ENCODE peak calls at places on chromosome 13, in four cellular contexts. P, W, T and G are unnamed samples.

GRCh38 chr13:45178349-45179142 is 22.3 kb downstream of the KCTD4 start:
- DNase-seq in P (peak), W (no peak), T (no peak), G (no peak)

GRCh38 chr13:45269204-45269603 is 68.4 kb upstream of the KCTD4 start:
- DNase-seq in P (peak), W (no peak), T (no peak), G (no peak)

GRCh38 chr13:71515639-71516038 is 351.4 kb downstream of the DACH1 start:
- DNase-seq in P (no peak), W (no peak), T (no peak), G (no peak)

GRCh38 chr13:81171065-81171647 is 830.2 kb upstream of the SPRY2 start:
- DNase-seq in P (no peak), W (no peak), T (no peak), G (no peak)

GRCh38 chr13:57633950-57634828 is 2.6 kb downstream of the PCDH17 start:
- DNase-seq in P (no peak), W (no peak), T (peak), G (no peak)

GRCh38 chr13:73303858-73304257 is 245.1 kb downstream of the KLF5 start:
- DNase-seq in P (peak), W (no peak), T (no peak), G (no peak)

GRCh38 chr13:76937416-76937815 is 10.9 kb upstream of the ACOD1 start:
- DNase-seq in P (peak), W (no peak), T (no peak), G (no peak)

GRCh38 chr13:26956532-26957142 is 196.1 kb upstream of the GPR12 start:
- DNase-seq in P (no peak), W (no peak), T (no peak), G (peak)

GRCh38 chr13:57865600-57866294 is 234.2 kb downstream of the PCDH17 start:
- DNase-seq in P (no peak), W (no peak), T (no peak), G (no peak)

GRCh38 chr13:85019121-85019520 is 780.1 kb downstream of the SLITRK6 start:
- DNase-seq in P (no peak), W (no peak), T (no peak), G (no peak)

GRCh38 chr13:31773538-31773937 is 34.2 kb downstream of the RXFP2 start:
- DNase-seq in P (peak), W (no peak), T (no peak), G (no peak)

GRCh38 chr13:47672245-47672975 is 328.7 kb downstream of the SUCLA2 start:
- DNase-seq in P (no peak), W (no peak), T (no peak), G (no peak)

GRCh38 chr13:31437975-31438374 is 238.2 kb downstream of the B3GLCT start:
- DNase-seq in P (no peak), W (no peak), T (no peak), G (no peak)

GRCh38 chr13:45356966-45357689 is 16.1 kb upstream of the TPT1 start:
- DNase-seq in P (no peak), W (no peak), T (no peak), G (no peak)

GRCh38 chr13:75395056-75395455 is 86.9 kb downstream of the TBC1D4 start:
- DNase-seq in P (no peak), W (no peak), T (no peak), G (no peak)

GRCh38 chr13:44312898-44313551 is 60.6 kb upstream of the SERP2 start:
- DNase-seq in P (peak), W (no peak), T (no peak), G (no peak)

GRCh38 chr13:106401081-106401480 is 134.4 kb downstream of the EFNB2 start:
- DNase-seq in P (no peak), W (no peak), T (no peak), G (no peak)

GRCh38 chr13:68696907-68697306 is 1410.7 kb upstream of the ATXN8OS start:
- DNase-seq in P (no peak), W (no peak), T (no peak), G (no peak)

GRCh38 chr13:33281951-33282595 is 3.5 kb downstream of the STARD13 start:
- DNase-seq in P (peak), W (no peak), T (no peak), G (no peak)

GRCh38 chr13:90622547-90622946 is 724.9 kb upstream of the MIR17HG start:
- DNase-seq in P (no peak), W (no peak), T (no peak), G (no peak)

GRCh38 chr13:97067342-97067895 is 73.1 kb upstream of the OXGR1 start:
- DNase-seq in P (no peak), W (no peak), T (no peak), G (no peak)

GRCh38 chr13:52029569-52029968 is 5.1 kb downstream of the UTP14C start:
- DNase-seq in P (no peak), W (no peak), T (no peak), G (no peak)

GRCh38 chr13:25727776-25728175 is 324.0 kb downstream of the SHISA2 start:
- DNase-seq in P (no peak), W (no peak), T (no peak), G (no peak)

GRCh38 chr13:77832339-77833100 is 86.1 kb downstream of the EDNRB start:
- DNase-seq in P (peak), W (no peak), T (no peak), G (no peak)

GRCh38 chr13:27921421-27921960 is 1.7 kb downstream of the PDX1 start:
- DNase-seq in P (no peak), W (no peak), T (no peak), G (no peak)

GRCh38 chr13:112722433-112723250 is 32.8 kb downstream of the ATP11A start:
- DNase-seq in P (peak), W (no peak), T (peak), G (peak)

GRCh38 chr13:26050568-26051230 is 1.1 kb downstream of the SHISA2 start:
- DNase-seq in P (no peak), W (no peak), T (no peak), G (no peak)

GRCh38 chr13:88908896-88909535 is 1237.8 kb downstream of the SLITRK5 start:
- DNase-seq in P (no peak), W (no peak), T (no peak), G (no peak)

GRCh38 chr13:79457948-79458347 is 23.0 kb upstream of the NDFIP2 start:
- DNase-seq in P (peak), W (no peak), T (no peak), G (no peak)

GRCh38 chr13:43368003-43368402 is 344.6 kb downstream of the DNAJC15 start:
- DNase-seq in P (peak), W (no peak), T (no peak), G (no peak)

GRCh38 chr13:93900735-93901134 is 578.7 kb downstream of the DCT start:
- DNase-seq in P (peak), W (no peak), T (no peak), G (no peak)

GRCh38 chr13:46386426-46386995 is 541 bp downstream of the RUBCNL start:
- DNase-seq in P (no peak), W (no peak), T (peak), G (no peak)

GRCh38 chr13:46388846-46389245 is 1.8 kb upstream of the RUBCNL start:
- DNase-seq in P (no peak), W (no peak), T (no peak), G (no peak)

GRCh38 chr13:46385946-46386345 is 1.1 kb downstream of the RUBCNL start:
- DNase-seq in P (no peak), W (no peak), T (no peak), G (no peak)

GRCh38 chr13:46388308-46388707 is 1.3 kb upstream of the RUBCNL start:
- DNase-seq in P (no peak), W (no peak), T (no peak), G (no peak)

GRCh38 chr13:46386996-46387851 is at the start of gene RUBCNL:
- DNase-seq in P (no peak), W (no peak), T (peak), G (peak)
- TF ChIP-seq POLR2A in P (no peak), W (no peak), T (no peak), G (no peak)

GRCh38 chr13:98828614-98829013 is 76.1 kb upstream of the SLC15A1 start:
- DNase-seq in P (no peak), W (no peak), T (no peak), G (no peak)
- TF ChIP-seq POLR2A in P (no peak), W (no peak), T (no peak), G (no peak)

GRCh38 chr13:50905256-50905655 is 4.3 kb upstream of the RNASEH2B start:
- DNase-seq in P (no peak), W (no peak), T (no peak), G (no peak)

GRCh38 chr13:50908371-50908770 is 1.2 kb upstream of the RNASEH2B start:
- DNase-seq in P (no peak), W (no peak), T (no peak), G (no peak)

GRCh38 chr13:50910483-50910805 is 853 bp downstream of the RNASEH2B start:
- DNase-seq in P (peak), W (peak), T (no peak), G (peak)

GRCh38 chr13:50909605-50910482 is at the start of gene RNASEH2B:
- DNase-seq in P (peak), W (peak), T (peak), G (peak)

GRCh38 chr13:50907781-50908180 is 1.8 kb upstream of the RNASEH2B start:
- DNase-seq in P (no peak), W (no peak), T (no peak), G (no peak)
- TF ChIP-seq POLR2A in P (no peak), W (no peak), T (no peak), G (no peak)

GRCh38 chr13:41465965-41466364 is 8.6 kb downstream of the RGCC start:
- DNase-seq in P (no peak), W (no peak), T (no peak), G (no peak)

GRCh38 chr13:41462427-41462826 is 5.1 kb downstream of the RGCC start:
- DNase-seq in P (no peak), W (no peak), T (no peak), G (no peak)

GRCh38 chr13:41461527-41462124 is 4.3 kb downstream of the RGCC start:
- DNase-seq in P (no peak), W (no peak), T (no peak), G (no peak)

GRCh38 chr13:41465215-41465907 is 8.0 kb downstream of the RGCC start:
- DNase-seq in P (peak), W (no peak), T (peak), G (peak)

DNA sequence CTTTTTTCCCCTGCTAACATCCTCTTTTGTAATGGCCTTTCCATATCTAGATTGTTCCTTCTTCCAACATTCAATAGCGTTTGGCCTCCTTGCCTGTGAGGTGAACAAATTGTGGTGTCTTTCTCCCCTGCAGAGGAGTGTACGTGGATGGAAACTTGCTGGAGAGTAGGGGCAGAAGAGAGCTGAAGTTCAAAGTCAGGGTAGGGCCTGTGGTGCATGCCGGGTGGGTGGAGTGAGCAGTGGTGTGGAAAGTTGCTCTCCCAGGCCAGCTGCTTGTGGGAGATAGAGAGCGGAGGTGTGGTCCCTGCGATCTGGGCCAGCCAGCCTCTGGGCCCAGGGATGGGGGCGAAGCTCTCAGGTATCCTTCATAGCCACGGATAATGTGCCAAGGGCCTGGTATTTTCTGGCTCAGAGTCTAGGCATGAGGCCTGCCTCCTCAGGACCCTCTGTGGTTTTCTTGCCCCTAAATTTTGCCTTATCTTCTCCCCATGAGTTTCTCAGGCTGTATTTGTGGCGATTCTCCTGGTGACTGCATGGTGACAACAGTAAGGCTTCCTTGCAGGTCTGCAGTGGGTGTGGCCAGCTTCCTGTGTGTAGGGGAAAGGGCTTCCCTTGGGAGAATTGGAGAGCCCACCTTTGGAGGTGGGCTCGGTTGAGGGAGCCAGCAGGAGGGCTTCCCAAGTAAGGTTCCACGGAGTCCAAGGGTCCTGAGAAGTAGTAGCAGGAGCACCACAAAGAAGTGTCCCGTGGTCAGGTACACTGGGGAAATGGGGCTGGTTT is 6.7 kb downstream of the RGCC start:
- DNase-seq in P (no peak), W (no peak), T (peak), G (no peak)
- TF ChIP-seq POLR2A in P (no peak), W (no peak), T (no peak), G (no peak)

DNA sequence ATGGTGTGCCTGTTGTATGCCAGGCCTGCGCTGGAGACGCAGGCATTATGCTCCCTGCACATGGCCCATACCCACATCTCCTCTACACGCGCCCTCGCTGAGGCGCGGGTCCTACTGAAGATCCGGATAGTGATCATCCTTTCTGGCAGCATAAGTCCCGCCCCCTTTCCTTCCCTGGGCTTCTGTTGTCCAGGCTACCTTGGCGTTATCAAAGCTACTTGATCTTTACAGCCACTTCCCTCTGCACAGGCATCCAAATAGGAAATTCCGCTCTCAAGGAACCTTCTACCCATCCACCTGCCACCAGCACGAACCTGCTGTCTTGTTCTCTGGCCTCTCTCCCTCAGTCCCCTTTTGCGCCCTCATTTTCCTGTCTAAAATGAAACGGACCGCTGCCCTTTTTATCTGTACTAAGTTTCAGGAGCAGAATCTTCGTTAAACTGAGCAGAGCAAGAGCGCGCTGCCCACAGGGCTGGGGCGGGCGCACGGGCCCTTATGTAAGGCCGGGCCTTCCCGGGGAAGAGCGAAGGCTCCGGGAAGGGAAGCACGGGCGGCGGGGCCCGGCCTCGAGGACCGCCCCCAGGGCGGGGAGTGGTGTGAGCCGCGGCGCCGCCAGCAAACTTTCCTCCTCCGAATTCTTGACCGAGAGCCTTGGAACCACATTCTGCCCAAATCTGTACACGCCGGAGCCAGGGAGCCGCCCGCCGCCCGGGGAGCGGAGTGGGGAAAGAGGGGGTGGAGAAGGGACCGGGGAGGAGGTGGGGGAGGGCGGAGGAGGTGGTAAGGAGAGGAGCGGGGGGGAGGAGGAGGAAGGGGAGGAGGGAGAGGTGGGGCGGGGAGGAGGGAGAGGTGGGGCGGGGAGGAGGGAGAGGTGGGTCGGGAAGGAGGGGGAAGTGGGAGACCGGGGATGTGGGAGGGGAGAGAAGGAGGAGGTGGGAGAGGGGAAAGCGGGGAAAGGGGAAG is 919 bp upstream of the UBE2L5 start:
- DNase-seq in P (peak), W (peak), T (peak), G (peak)
- TF ChIP-seq POLR2A in P (no peak), W (peak), T (no peak), G (peak)

GRCh38 chr13:110563463-110563774 is 1.9 kb upstream of the RAB20 start:
- DNase-seq in P (no peak), W (no peak), T (no peak), G (no peak)

GRCh38 chr13:110559986-110560385 is 1.5 kb downstream of the RAB20 start:
- DNase-seq in P (no peak), W (no peak), T (no peak), G (no peak)

GRCh38 chr13:110560606-110561334 is 752 bp downstream of the RAB20 start:
- DNase-seq in P (no peak), W (no peak), T (no peak), G (peak)

GRCh38 chr13:110562696-110563462 is 1.4 kb upstream of the RAB20 start:
- DNase-seq in P (no peak), W (no peak), T (no peak), G (peak)

DNA sequence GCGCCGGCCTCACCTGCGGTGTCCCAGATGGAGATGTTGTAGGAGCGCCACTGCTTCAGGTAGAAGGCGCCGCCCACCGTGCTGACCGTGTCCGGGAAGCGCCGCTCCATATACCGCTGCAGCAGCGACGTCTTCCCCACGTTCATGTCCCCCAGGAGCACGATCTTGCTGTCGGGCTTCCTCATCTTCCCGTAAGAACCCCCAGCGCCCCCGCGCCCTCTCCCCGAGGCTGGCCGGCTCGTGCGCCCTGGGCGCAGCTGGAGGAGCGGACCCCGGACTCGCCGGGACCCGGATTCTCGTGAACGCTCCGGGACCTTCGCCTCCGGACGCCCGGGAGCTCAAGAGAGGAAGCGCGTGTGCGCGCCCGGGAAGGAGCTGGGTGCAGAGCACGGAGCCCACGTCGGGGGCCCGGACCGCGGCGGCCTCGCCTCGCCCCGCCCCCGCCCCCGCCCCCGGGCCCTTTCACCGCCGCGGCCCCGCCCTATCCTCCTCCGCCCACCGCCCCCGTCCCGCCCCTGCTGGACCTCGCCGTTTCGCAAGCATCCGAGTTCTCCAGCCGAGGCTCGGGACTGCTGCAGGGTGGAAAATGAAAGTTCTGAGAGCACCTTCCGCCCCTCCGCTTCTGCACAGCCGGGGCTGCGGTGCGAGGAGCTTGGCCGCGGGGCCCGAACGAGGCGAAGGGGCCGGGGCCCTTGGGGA is at the start of gene RAB20:
- DNase-seq in P (peak), W (peak), T (peak), G (peak)
- TF ChIP-seq POLR2A in P (no peak), W (no peak), T (no peak), G (peak)

GRCh38 chr13:46380242-46380641 is 6.8 kb downstream of the RUBCNL start:
- DNase-seq in P (no peak), W (no peak), T (no peak), G (no peak)

GRCh38 chr13:46373623-46374022 is 13.4 kb downstream of the RUBCNL start:
- DNase-seq in P (no peak), W (no peak), T (no peak), G (no peak)

GRCh38 chr13:46374710-46375109 is 12.3 kb downstream of the RUBCNL start:
- DNase-seq in P (no peak), W (no peak), T (no peak), G (no peak)

GRCh38 chr13:46378411-46378810 is 8.6 kb downstream of the RUBCNL start:
- DNase-seq in P (no peak), W (no peak), T (no peak), G (no peak)

GRCh38 chr13:46377554-46377953 is 9.5 kb downstream of the RUBCNL start:
- DNase-seq in P (no peak), W (no peak), T (no peak), G (no peak)
- TF ChIP-seq POLR2A in P (no peak), W (no peak), T (no peak), G (no peak)